ENCODE peak calls at places on chromosomes 3 and 15, in ten cellular contexts. O, Q, A, W, J, C, D, F, M and S are unnamed samples.

GRCh38 chr3:110027446-110027845 is 690.1 kb upstream of the DPPA4 start:
- DNase-seq in O (no peak), Q (peak; percentile 48), A (peak; percentile 79), W (no peak), J (no peak), C (no peak), D (no peak), F (peak; percentile 8), M (no peak), S (no peak)

GRCh38 chr15:91357011-91357410 is 257.0 kb downstream of the SV2B start:
- DNase-seq in O (no peak), Q (no peak), A (no peak), W (no peak), J (no peak), C (no peak), D (no peak), F (no peak), M (no peak), S (no peak)

GRCh38 chr3:19946832-19947548 is at the start of gene RAB5A:
- DNase-seq in O (peak; percentile 99), Q (peak; percentile 99), A (peak; percentile 98), W (peak; percentile 99), J (peak; percentile 91), C (peak; percentile 99), D (peak; percentile 96), F (peak; percentile 95), M (peak; percentile 97), S (peak; percentile 96)

GRCh38 chr15:57611938-57612337 is 20.2 kb downstream of the MYZAP start:
- DNase-seq in O (peak; percentile 58), Q (peak; percentile 84), A (no peak), W (no peak), J (peak; percentile 12), C (peak; percentile 88), D (peak; percentile 81), F (peak; percentile 34), M (peak; percentile 39), S (no peak)

GRCh38 chr3:131216801-131217200 is 164.8 kb upstream of the NUDT16 start:
- DNase-seq in O (no peak), Q (peak; percentile 80), A (peak; percentile 88), W (no peak), J (peak; percentile 19), C (no peak), D (peak; percentile 47), F (peak; percentile 74), M (no peak), S (no peak)

GRCh38 chr3:65856907-65857306 is 181.8 kb downstream of the MAGI1 start:
- DNase-seq in O (no peak), Q (no peak), A (no peak), W (no peak), J (no peak), C (no peak), D (no peak), F (no peak), M (no peak), S (no peak)

GRCh38 chr15:35019401-35020327 is 31.6 kb upstream of the ZNF770 start:
- DNase-seq in O (no peak), Q (peak; percentile 55), A (peak; percentile 21), W (no peak), J (no peak), C (no peak), D (peak; percentile 39), F (peak; percentile 39), M (no peak), S (no peak)

GRCh38 chr3:153693207-153693606 is 428.0 kb upstream of the ARHGEF26 start:
- DNase-seq in O (no peak), Q (no peak), A (no peak), W (no peak), J (no peak), C (no peak), D (no peak), F (no peak), M (no peak), S (no peak)

GRCh38 chr3:9422712-9423424 is 25.5 kb downstream of the SETD5 start:
- DNase-seq in O (peak; percentile 52), Q (peak; percentile 98), A (peak; percentile 97), W (no peak), J (peak; percentile 71), C (peak; percentile 90), D (peak; percentile 75), F (peak; percentile 91), M (peak; percentile 79), S (peak; percentile 49)

GRCh38 chr3:23396746-23397145 is 193.6 kb downstream of the UBE2E2 start:
- DNase-seq in O (no peak), Q (no peak), A (peak; percentile 10), W (no peak), J (no peak), C (no peak), D (no peak), F (no peak), M (no peak), S (no peak)

GRCh38 chr15:58355965-58356358 is 75.8 kb upstream of the LIPC start:
- DNase-seq in O (no peak), Q (no peak), A (no peak), W (no peak), J (no peak), C (no peak), D (no peak), F (no peak), M (no peak), S (no peak)

GRCh38 chr15:79025201-79025600 is 65.4 kb downstream of the RASGRF1 start:
- DNase-seq in O (peak; percentile 46), Q (no peak), A (no peak), W (peak; percentile 65), J (peak; percentile 59), C (no peak), D (no peak), F (no peak), M (no peak), S (no peak)

GRCh38 chr15:79025802-79026201 is 64.8 kb downstream of the RASGRF1 start:
- DNase-seq in O (no peak), Q (no peak), A (no peak), W (no peak), J (no peak), C (no peak), D (no peak), F (no peak), M (no peak), S (peak; percentile 6)

GRCh38 chr15:79027532-79028410 is 62.8 kb downstream of the RASGRF1 start:
- DNase-seq in O (no peak), Q (no peak), A (no peak), W (no peak), J (no peak), C (no peak), D (no peak), F (no peak), M (no peak), S (no peak)

GRCh38 chr15:79023918-79024317 is 66.7 kb downstream of the RASGRF1 start:
- DNase-seq in O (no peak), Q (no peak), A (no peak), W (no peak), J (no peak), C (no peak), D (no peak), F (no peak), M (no peak), S (no peak)

DNA sequence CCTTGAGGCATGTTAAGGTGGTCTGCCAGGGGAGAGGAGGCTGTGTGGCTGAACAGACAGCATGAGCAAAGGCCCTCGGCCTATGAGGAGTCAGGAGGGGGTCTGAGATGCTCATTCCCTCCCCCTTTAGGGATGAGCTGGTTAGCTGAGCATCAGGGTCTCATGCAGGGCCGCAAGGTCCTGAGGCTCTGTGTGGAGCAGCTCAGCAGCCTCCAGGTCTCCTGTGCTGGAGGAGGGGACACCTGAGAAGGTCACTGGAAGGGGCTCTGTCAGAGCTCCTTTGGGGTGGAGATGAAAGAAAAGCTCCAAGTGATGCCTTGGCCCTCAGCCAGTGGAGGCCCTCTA is 67.1 kb downstream of the RASGRF1 start:
- DNase-seq in O (peak; percentile 18), Q (no peak), A (no peak), W (peak; percentile 30), J (no peak), C (no peak), D (no peak), F (no peak), M (no peak), S (no peak)
- H3K4me1 ChIP-seq in O (no peaks in the 10 kb centered on the region), Q (no peaks in the 10 kb centered on the region), A (no peaks in the 10 kb centered on the region), W (no peaks in the 10 kb centered on the region), J (no peaks in the 10 kb centered on the region), C (no peaks in the 10 kb centered on the region), D (peaks cover 8% of the 10 kb centered on the region), F (no peaks in the 10 kb centered on the region), M (no peaks in the 10 kb centered on the region), S (no peaks in the 10 kb centered on the region)

DNA sequence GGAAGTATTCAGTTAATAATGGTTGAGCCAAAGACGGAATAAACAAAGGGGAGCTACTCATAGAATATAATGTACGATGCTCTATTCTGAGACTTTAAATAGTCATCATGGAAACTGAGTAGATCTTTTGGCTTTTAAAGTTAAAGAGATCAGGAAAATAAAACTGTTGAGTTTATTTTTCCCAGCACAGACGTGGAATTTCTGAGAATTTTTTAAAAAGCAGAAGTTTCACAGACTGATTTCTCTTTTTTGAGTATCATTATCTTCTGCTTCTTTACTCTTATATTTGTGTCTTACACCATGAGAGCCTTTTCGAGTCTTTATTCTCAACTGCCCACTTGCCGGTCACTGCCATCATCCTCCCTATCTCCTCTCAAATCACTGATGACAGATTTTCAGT is 13.2 kb downstream of the P2RY14 start:
- DNase-seq in O (no peak), Q (no peak), A (no peak), W (no peak), J (no peak), C (no peak), D (no peak), F (no peak), M (no peak), S (no peak)
- H3K4me1 ChIP-seq in O (peaks cover 7% of the 10 kb centered on the region), Q (no peaks in the 10 kb centered on the region), A (no peaks in the 10 kb centered on the region), W (no peaks in the 10 kb centered on the region), J (no peaks in the 10 kb centered on the region), C (peaks cover 6% of the 10 kb centered on the region), D (no peaks in the 10 kb centered on the region), F (no peaks in the 10 kb centered on the region), M (no peaks in the 10 kb centered on the region), S (no peaks in the 10 kb centered on the region)

DNA sequence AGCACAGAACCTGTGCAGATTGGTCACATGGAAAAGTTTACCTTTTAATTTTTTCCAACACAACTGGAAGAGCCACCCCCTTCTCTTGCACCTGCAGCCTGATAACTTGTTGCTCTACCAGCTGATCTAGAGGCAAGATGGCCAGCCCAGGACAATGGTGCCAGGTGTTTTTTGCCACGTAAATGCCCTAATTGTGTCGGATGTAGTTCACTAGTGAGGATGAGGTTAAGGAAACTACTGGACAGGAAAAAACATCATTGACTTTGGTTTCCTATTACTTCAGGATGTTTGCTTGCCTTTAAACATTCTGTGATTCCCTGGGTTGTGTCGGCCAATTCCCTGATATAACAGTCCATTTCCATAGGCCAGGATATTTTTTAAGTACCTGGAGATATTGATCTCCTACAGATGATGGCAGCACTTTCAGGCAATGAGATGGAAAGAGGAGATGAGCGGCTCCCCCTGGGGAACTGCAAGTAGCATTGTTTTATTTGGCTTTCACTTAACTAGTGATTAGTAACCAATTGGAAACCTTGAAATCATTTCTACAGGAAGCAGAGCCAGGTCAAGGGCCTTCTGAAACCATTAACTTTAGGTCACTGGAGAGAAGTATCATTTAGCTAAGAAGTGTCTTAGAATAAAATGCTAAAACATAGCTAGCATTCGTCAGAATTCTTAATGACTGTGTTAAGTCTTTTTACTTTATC is 72.5 kb downstream of the OSBPL10 start:
- DNase-seq in O (no peak), Q (peak; percentile 15), A (peak; percentile 19), W (no peak), J (no peak), C (no peak), D (no peak), F (peak; percentile 7), M (no peak), S (no peak)
- H3K4me1 ChIP-seq in O (peaks cover 16% of the 10 kb centered on the region), Q (peaks cover 14% of the 10 kb centered on the region), A (no peaks in the 10 kb centered on the region), W (peaks cover 6% of the 10 kb centered on the region), J (no peaks in the 10 kb centered on the region), C (no peaks in the 10 kb centered on the region), D (no peaks in the 10 kb centered on the region), F (peaks cover 10% of the 10 kb centered on the region), M (no peaks in the 10 kb centered on the region), S (no peaks in the 10 kb centered on the region)

GRCh38 chr3:42101048-42101447 is 9.9 kb downstream of the TRAK1 start:
- DNase-seq in O (peak; percentile 67), Q (peak; percentile 24), A (peak; percentile 76), W (no peak), J (no peak), C (no peak), D (no peak), F (no peak), M (peak; percentile 27), S (no peak)
- H3K4me1 ChIP-seq in O (peaks cover 57% of the 10 kb centered on the region), Q (peaks cover 5% of the 10 kb centered on the region), A (peaks cover 13% of the 10 kb centered on the region), W (peaks cover 48% of the 10 kb centered on the region), J (no peaks in the 10 kb centered on the region), C (peaks cover 59% of the 10 kb centered on the region), D (no peaks in the 10 kb centered on the region), F (peaks cover 13% of the 10 kb centered on the region), M (no peaks in the 10 kb centered on the region), S (no peaks in the 10 kb centered on the region)